ENCODE peak calls at places on chromosomes 7 and 10, in four cellular contexts. One of them, this sample, is unnamed.

GRCh38 chr7:7895754-7896153 is 72.8 kb upstream of the GLCCI1 start:
- DNase-seq in HepG2: no peak
- DNase-seq in K562: no peak
- DNase-seq in GM12878: no peak
- DNase-seq in this sample: peak; percentile 30

GRCh38 chr10:71291501-71291900 is 27.6 kb upstream of the SLC29A3 start:
- DNase-seq in HepG2: no peak
- DNase-seq in K562: no peak
- DNase-seq in GM12878: no peak
- DNase-seq in this sample: no peak

GRCh38 chr7:152144557-152145245 is 119.2 kb downstream of the GALNT11 start:
- DNase-seq in HepG2: no peak
- DNase-seq in K562: no peak
- DNase-seq in GM12878: no peak
- DNase-seq in this sample: no peak

GRCh38 chr7:134450296-134451000 is 8.5 kb downstream of the AKR1B1 start:
- DNase-seq in HepG2: no peak
- DNase-seq in K562: no peak
- DNase-seq in GM12878: no peak
- DNase-seq in this sample: no peak

GRCh38 chr7:13240349-13240748 is 552.9 kb downstream of the ARL4A start:
- DNase-seq in HepG2: no peak
- DNase-seq in K562: no peak
- DNase-seq in GM12878: no peak
- DNase-seq in this sample: no peak

GRCh38 chr7:138698281-138698680 is 2.9 kb downstream of the SVOPL start:
- DNase-seq in HepG2: no peak
- DNase-seq in K562: no peak
- DNase-seq in GM12878: no peak
- DNase-seq in this sample: no peak

GRCh38 chr10:10914129-10914528 is 103.5 kb upstream of the CELF2 start:
- DNase-seq in HepG2: no peak
- DNase-seq in K562: no peak
- DNase-seq in GM12878: no peak
- DNase-seq in this sample: no peak

GRCh38 chr7:35802649-35803048 is 1.8 kb downstream of the SEPTIN7 start:
- DNase-seq in HepG2: peak; percentile 26
- DNase-seq in K562: peak; percentile 16
- DNase-seq in GM12878: no peak
- DNase-seq in this sample: no peak

GRCh38 chr7:78607099-78607498 is 808.5 kb downstream of the PHTF2 start:
- DNase-seq in HepG2: no peak
- DNase-seq in K562: no peak
- DNase-seq in GM12878: no peak
- DNase-seq in this sample: peak; percentile 50

GRCh38 chr7:1920266-1920681 is 250.2 kb downstream of the ELFN1 start:
- DNase-seq in HepG2: no peak
- DNase-seq in K562: no peak
- DNase-seq in GM12878: no peak
- DNase-seq in this sample: no peak

GRCh38 chr7:23713285-23714235 is 3.5 kb downstream of the STK31 start:
- DNase-seq in HepG2: peak; percentile 6
- DNase-seq in K562: no peak
- DNase-seq in GM12878: no peak
- DNase-seq in this sample: no peak

GRCh38 chr7:17021205-17021604 is 139.4 kb upstream of the AGR3 start:
- DNase-seq in HepG2: peak; percentile 95
- DNase-seq in K562: no peak
- DNase-seq in GM12878: no peak
- DNase-seq in this sample: no peak

GRCh38 chr10:132276706-132277105 is 31.0 kb downstream of the STK32C start:
- DNase-seq in HepG2: no peak
- DNase-seq in K562: no peak
- DNase-seq in GM12878: no peak
- DNase-seq in this sample: no peak

GRCh38 chr10:125779403-125780327 is 4.0 kb upstream of the MMP21 start:
- DNase-seq in HepG2: no peak
- DNase-seq in K562: no peak
- DNase-seq in GM12878: no peak
- DNase-seq in this sample: no peak

GRCh38 chr10:79328737-79329504 is 18.3 kb upstream of the PPIF start:
- DNase-seq in HepG2: no peak
- DNase-seq in K562: no peak
- DNase-seq in GM12878: no peak
- DNase-seq in this sample: no peak

GRCh38 chr7:36985866-36986402 is 261.6 kb upstream of the AOAH start:
- DNase-seq in HepG2: no peak
- DNase-seq in K562: no peak
- DNase-seq in GM12878: no peak
- DNase-seq in this sample: no peak

GRCh38 chr10:117246997-117247667 is 6.2 kb downstream of the SLC18A2 start:
- DNase-seq in HepG2: no peak
- DNase-seq in K562: no peak
- DNase-seq in GM12878: no peak
- DNase-seq in this sample: no peak

GRCh38 chr10:4144802-4145201 is 359.8 kb upstream of the KLF6 start:
- DNase-seq in HepG2: no peak
- DNase-seq in K562: no peak
- DNase-seq in GM12878: no peak
- DNase-seq in this sample: no peak

GRCh38 chr7:153084283-153084682 is 324.7 kb downstream of the ACTR3B start:
- DNase-seq in HepG2: no peak
- DNase-seq in K562: no peak
- DNase-seq in GM12878: no peak
- DNase-seq in this sample: no peak

GRCh38 chr7:24721378-24722030 is 35.8 kb downstream of the GSDME start:
- DNase-seq in HepG2: no peak
- DNase-seq in K562: no peak
- DNase-seq in GM12878: no peak
- DNase-seq in this sample: no peak

GRCh38 chr10:99941942-99942835 is 67.6 kb downstream of the DNMBP start:
- DNase-seq in HepG2: no peak
- DNase-seq in K562: no peak
- DNase-seq in GM12878: no peak
- DNase-seq in this sample: no peak

GRCh38 chr10:91519899-91520514 is 109.9 kb downstream of the HECTD2 start:
- DNase-seq in HepG2: no peak
- DNase-seq in K562: no peak
- DNase-seq in GM12878: no peak
- DNase-seq in this sample: peak; percentile 18
- TF ChIP-seq TCF7 in HepG2: no peak
- TF ChIP-seq TCF7 in K562: no peak
- TF ChIP-seq TCF7 in GM12878: no peak
- TF ChIP-seq TCF7 in this sample: no peak

DNA sequence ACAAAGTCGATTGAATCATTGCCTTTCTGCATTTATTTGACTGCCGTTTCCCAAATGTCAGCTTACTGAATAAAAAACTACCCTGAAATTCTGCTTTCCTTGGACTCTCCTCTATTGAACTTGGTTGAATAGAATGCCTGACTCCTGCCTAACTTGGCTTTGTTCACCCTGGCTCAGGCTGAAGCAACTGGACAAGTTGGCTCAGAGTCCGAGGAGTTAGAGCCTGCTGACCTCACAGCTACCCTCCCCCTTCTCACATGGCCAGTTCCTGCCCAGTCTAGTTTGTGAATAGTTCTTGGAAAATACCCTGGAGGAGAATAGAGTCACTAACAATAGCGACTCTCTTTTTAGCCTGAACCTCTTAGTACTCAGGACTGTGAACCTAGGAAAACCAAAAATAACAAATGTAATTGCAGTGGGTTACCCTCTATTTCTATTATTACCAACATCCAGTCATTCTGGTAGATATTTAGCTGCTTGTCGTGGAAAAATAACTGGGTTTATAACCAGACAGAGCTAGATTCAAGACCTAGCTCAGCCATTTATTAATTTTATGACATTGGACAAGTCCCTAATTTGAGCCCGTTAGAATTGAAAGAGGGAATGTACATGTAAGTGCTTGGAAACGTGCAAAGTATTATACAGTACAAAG is 17.3 kb upstream of the NRBF2 start:
- DNase-seq in HepG2: peak; percentile 67
- DNase-seq in K562: no peak
- DNase-seq in GM12878: no peak
- DNase-seq in this sample: no peak
- TF ChIP-seq TCF7 in HepG2: no peak
- TF ChIP-seq TCF7 in K562: no peak
- TF ChIP-seq TCF7 in GM12878: no peak
- TF ChIP-seq TCF7 in this sample: no peak

GRCh38 chr10:86815035-86815617 is 58.7 kb downstream of the BMPR1A start:
- DNase-seq in HepG2: no peak
- DNase-seq in K562: no peak
- DNase-seq in GM12878: no peak
- DNase-seq in this sample: no peak
- TF ChIP-seq TCF7 in HepG2: no peak
- TF ChIP-seq TCF7 in K562: no peak
- TF ChIP-seq TCF7 in GM12878: no peak
- TF ChIP-seq TCF7 in this sample: no peak

DNA sequence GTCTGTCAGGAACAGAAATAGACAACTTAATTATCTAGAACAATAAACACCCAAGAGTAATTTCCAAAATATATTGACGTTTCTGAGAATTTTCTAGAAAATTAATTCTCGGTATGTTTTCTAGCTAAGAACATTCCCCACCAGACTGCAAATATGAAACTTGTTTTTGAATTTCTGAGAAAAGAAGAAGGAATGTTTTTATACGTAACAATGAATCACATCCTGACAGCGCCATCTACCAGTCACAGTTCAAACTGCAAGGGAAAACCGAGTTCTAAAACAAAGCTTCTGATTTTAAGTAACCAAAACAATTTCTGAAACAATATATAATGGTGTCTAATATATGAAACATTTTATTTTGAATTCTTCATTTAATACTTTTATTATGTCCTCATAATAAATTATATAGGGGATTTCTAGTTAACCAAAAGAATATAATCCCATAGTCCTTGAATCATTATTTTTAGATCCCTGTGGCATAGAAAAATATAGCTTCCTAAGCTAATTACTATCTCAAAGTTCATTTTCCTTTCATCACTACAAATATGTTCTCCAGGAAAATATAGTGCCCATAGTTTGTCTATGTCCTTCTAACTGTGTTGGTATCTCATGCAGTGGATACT is 34.5 kb upstream of the MEOX2 start:
- DNase-seq in HepG2: peak; percentile 2
- DNase-seq in K562: peak; percentile 7
- DNase-seq in GM12878: no peak
- DNase-seq in this sample: peak; percentile 27
- TF ChIP-seq TCF7 in HepG2: no peak
- TF ChIP-seq TCF7 in K562: no peak
- TF ChIP-seq TCF7 in GM12878: no peak
- TF ChIP-seq TCF7 in this sample: no peak

GRCh38 chr7:20647908-20648776 is 32.7 kb downstream of the ABCB5 start:
- DNase-seq in HepG2: peak; percentile 18
- DNase-seq in K562: peak; percentile 33
- DNase-seq in GM12878: no peak
- DNase-seq in this sample: peak; percentile 65
- TF ChIP-seq TCF7 in HepG2: no peak
- TF ChIP-seq TCF7 in K562: no peak
- TF ChIP-seq TCF7 in GM12878: no peak
- TF ChIP-seq TCF7 in this sample: no peak